ENCODE peak calls at places on chromosomes 12 and 14, in seven cellular contexts. F, M, X, Z, V, A and S are unnamed samples.

GRCh38 chr12:65313704-65314317 is 35.3 kb downstream of the MSRB3 start:
- DNase-seq in F (peak), M (peak), X (peak), Z (no peak), V (no peak), A (no peak), S (peak)

GRCh38 chr14:33564774-33565630 is 385.9 kb downstream of the EGLN3 start:
- DNase-seq in F (peak), M (peak), X (peak), Z (peak), V (peak), A (no peak), S (peak)

GRCh38 chr12:1289371-1290155 is 298.5 kb downstream of the ERC1 start:
- DNase-seq in F (no peak), M (no peak), X (no peak), Z (no peak), V (no peak), A (no peak), S (peak)

GRCh38 chr14:76917158-76917596 is 91.0 kb downstream of the LRRC74A start:
- DNase-seq in F (peak), M (peak), X (peak), Z (peak), V (no peak), A (peak), S (peak)

GRCh38 chr12:121465921-121466799 is 66.2 kb downstream of the RNF34 start:
- DNase-seq in F (no peak), M (peak), X (peak), Z (no peak), V (no peak), A (no peak), S (peak)

GRCh38 chr12:2648406-2648805 is 146.4 kb upstream of the FKBP4 start:
- DNase-seq in F (no peak), M (no peak), X (no peak), Z (no peak), V (no peak), A (no peak), S (no peak)

GRCh38 chr14:106094654-106095189 is 568.3 kb downstream of the TMEM121 start:
- DNase-seq in F (no peak), M (no peak), X (no peak), Z (no peak), V (no peak), A (no peak), S (no peak)

GRCh38 chr14:78902010-78902623 is 731.9 kb downstream of the NRXN3 start:
- DNase-seq in F (peak), M (peak), X (peak), Z (peak), V (no peak), A (no peak), S (peak)

GRCh38 chr12:109575683-109576082 is 2.1 kb downstream of the MVK start:
- DNase-seq in F (no peak), M (no peak), X (no peak), Z (no peak), V (no peak), A (no peak), S (no peak)

GRCh38 chr14:72788255-72788654 is 105.6 kb downstream of the DPF3 start:
- DNase-seq in F (no peak), M (no peak), X (no peak), Z (no peak), V (no peak), A (no peak), S (no peak)

GRCh38 chr12:41288188-41288811 is 100.2 kb downstream of the PDZRN4 start:
- DNase-seq in F (no peak), M (no peak), X (no peak), Z (no peak), V (no peak), A (no peak), S (no peak)

GRCh38 chr12:102388469-102388868 is 91.9 kb downstream of the IGF1 start:
- DNase-seq in F (peak), M (no peak), X (no peak), Z (peak), V (no peak), A (no peak), S (no peak)

GRCh38 chr14:87334997-87335675 is 657.8 kb downstream of the GALC start:
- DNase-seq in F (peak), M (peak), X (no peak), Z (no peak), V (no peak), A (no peak), S (no peak)

GRCh38 chr12:101694297-101694848 is 3.1 kb upstream of the CHPT1 start:
- DNase-seq in F (peak), M (no peak), X (no peak), Z (no peak), V (no peak), A (no peak), S (no peak)

GRCh38 chr14:105952222-105952621 is 425.8 kb downstream of the TMEM121 start:
- DNase-seq in F (no peak), M (no peak), X (no peak), Z (no peak), V (no peak), A (no peak), S (no peak)

GRCh38 chr14:92480856-92481255 is 32.7 kb upstream of the RIN3 start:
- DNase-seq in F (no peak), M (no peak), X (no peak), Z (no peak), V (no peak), A (no peak), S (no peak)

DNA sequence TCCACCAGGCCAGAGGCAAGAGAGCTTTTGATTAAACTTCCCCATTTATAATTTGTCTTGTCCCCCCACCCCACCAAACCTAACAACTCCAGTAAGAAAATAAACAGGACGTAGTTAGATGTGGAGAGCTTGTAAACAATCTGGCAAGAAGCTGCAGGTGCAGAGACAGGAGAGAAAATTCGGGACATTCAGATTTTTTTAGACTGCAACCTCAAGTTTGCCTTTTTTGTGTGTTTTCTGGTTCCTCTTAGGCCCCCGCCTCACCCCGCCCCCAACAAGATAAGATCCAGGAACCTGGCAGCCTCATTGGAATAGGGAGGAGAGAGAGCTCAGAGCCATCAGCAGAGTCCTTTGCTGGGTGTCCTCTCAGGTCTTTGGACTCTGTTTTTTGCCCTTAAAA is 2.8 kb downstream of the HOXC10 start:
- DNase-seq in F (no peak), M (no peak), X (no peak), Z (no peak), V (no peak), A (no peak), S (no peak)
- H3K4me3 ChIP-seq in F (no peak), M (peak), X (no peak), Z (no peak), V (peak), A (no peak), S (no peak)

DNA sequence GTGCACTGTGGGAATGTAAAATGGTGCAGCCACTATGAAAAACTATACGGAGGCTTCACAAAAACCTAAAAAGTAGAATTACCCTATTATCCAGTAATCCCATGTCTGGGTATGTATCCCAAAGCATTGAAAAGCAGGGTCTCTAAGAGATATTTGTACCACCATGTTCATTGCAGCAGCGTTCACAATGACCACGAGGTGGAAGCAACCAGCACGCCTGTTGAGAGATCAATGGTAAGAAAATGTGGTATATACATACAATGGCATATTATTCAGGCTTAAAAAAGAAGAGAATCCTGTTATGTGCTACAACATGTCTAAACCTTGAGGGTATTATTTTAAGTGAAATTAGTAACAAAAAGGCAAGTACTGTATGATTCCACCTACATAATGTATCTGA is 910 bp upstream of the NOPCHAP1 start:
- DNase-seq in F (no peak), M (no peak), X (no peak), Z (no peak), V (no peak), A (no peak), S (no peak)
- H3K4me3 ChIP-seq in F (no peak), M (no peak), X (no peak), Z (no peak), V (no peak), A (no peak), S (no peak)

GRCh38 chr12:51906452-51907082 is 737 bp upstream of the ACVRL1 start:
- DNase-seq in F (no peak), M (no peak), X (no peak), Z (no peak), V (no peak), A (peak), S (no peak)

GRCh38 chr12:51907864-51908425 is 641 bp downstream of the ACVRL1 start:
- DNase-seq in F (no peak), M (no peak), X (no peak), Z (no peak), V (no peak), A (no peak), S (no peak)

GRCh38 chr12:51905507-51906438 is 1.5 kb upstream of the ACVRL1 start:
- DNase-seq in F (peak), M (peak), X (no peak), Z (no peak), V (no peak), A (peak), S (peak)

GRCh38 chr12:51908876-51909592 is 1.7 kb downstream of the ACVRL1 start:
- DNase-seq in F (no peak), M (no peak), X (no peak), Z (no peak), V (no peak), A (no peak), S (no peak)

GRCh38 chr12:51907083-51907863 is at the start of gene ACVRL1:
- DNase-seq in F (no peak), M (peak), X (no peak), Z (no peak), V (no peak), A (no peak), S (no peak)
- H3K4me3 ChIP-seq in F (peak), M (peak), X (no peak), Z (peak), V (no peak), A (peak), S (peak)

DNA sequence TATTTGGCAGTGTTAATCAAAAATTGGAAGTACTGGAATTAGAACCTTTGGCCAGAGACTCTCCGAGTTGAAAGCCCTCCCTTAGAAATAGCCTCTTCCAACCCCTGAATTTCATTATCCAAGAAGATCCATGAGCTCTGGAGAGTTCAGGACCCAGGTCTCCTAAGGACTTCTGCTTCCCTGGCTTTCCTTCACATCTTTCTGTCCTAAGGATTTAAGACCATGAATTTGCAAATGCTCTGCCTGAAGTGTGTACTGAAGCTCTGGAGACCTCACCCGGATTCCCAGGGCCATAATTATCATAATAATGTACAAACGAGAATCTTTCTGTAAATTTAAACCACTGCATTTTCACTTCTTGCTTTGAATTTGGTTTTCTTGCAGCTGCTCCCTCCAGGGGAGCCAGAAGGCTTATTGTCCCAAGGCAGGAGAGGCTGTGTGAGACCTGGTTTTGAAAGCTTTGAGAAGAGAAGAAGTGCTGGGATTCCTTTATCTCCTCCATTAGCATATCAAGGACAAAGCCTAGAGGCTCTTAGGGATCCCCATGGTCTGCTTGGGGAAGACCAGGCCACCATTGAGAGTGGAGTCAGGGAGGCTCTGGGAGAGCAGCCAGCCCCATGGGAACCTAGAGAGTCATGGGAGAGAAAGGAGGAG is 41.1 kb downstream of the GLRX5 start:
- DNase-seq in F (no peak), M (no peak), X (no peak), Z (no peak), V (no peak), A (no peak), S (no peak)
- H3K4me3 ChIP-seq in F (no peak), M (no peak), X (no peak), Z (no peak), V (no peak), A (no peak), S (no peak)